ENCODE peak calls at places on chromosomes 3 and 15, in six cellular contexts. W is GM23338, P is neural progenitor cell, N is GM23248, C is hepatocyte, J is SK-N-SH. U is an unnamed sample.

GRCh38 chr3:108221403-108221802 is 821 bp downstream of the IFT57 start:
- DNase-seq in W (no peak), J (no peak), P (peak), N (peak), C (no peak), U (no peak)

GRCh38 chr3:17985658-17986392 is 243.4 kb upstream of the TBC1D5 start:
- DNase-seq in J (no peak), N (no peak), W (no peak), C (no peak), P (no peak), U (no peak)

GRCh38 chr3:102790742-102791141 is 355.9 kb downstream of the ZPLD1 start:
- DNase-seq in W (no peak), J (no peak), P (no peak), N (peak), C (no peak), U (no peak)

GRCh38 chr3:160129459-160130061 is 95.7 kb upstream of the C3orf80 start:
- DNase-seq in C (no peak), P (no peak), W (no peak), J (no peak), N (peak), U (no peak)

GRCh38 chr3:124260206-124260915 is 268.4 kb upstream of the ROPN1 start:
- DNase-seq in J (no peak), N (peak), W (no peak), P (no peak), C (no peak), U (no peak)

GRCh38 chr3:194672876-194673275 is 885 bp upstream of the LSG1 start:
- DNase-seq in C (no peak), J (no peak), N (peak), W (no peak), P (peak), U (no peak)

GRCh38 chr3:97882975-97883598 is 61.3 kb downstream of the CRYBG3 start:
- DNase-seq in J (no peak), W (no peak), N (peak), C (peak), P (no peak), U (no peak)

GRCh38 chr15:99433757-99434211 is 132.0 kb upstream of the MEF2A start:
- DNase-seq in P (no peak), W (no peak), N (no peak), J (no peak), C (no peak), U (no peak)

GRCh38 chr3:134449951-134450350 is 35.8 kb downstream of the ANAPC13 start:
- DNase-seq in N (no peak), C (no peak), J (no peak), P (no peak), W (no peak), U (no peak)

GRCh38 chr15:29233566-29233965 is 36.1 kb downstream of the NSMCE3 start:
- DNase-seq in P (no peak), J (no peak), N (peak), C (no peak), W (no peak), U (no peak)

GRCh38 chr15:84961114-84961452 is 20.6 kb upstream of the PDE8A start:
- DNase-seq in N (peak), W (peak), J (no peak), P (no peak), C (peak), U (no peak)

GRCh38 chr15:77457619-77458265 is 37.1 kb downstream of the HMG20A start:
- DNase-seq in P (no peak), J (no peak), C (no peak), W (no peak), N (peak), U (no peak)

GRCh38 chr3:72152551-72153476 is 367.9 kb upstream of the PROK2 start:
- DNase-seq in W (no peak), J (peak), N (peak), C (peak), P (no peak), U (peak)

GRCh38 chr15:71424765-71425164 is 309.5 kb downstream of the THSD4 start:
- DNase-seq in P (no peak), W (no peak), J (no peak), N (no peak), C (no peak), U (no peak)

GRCh38 chr3:103083848-103084631 is 649.2 kb downstream of the ZPLD1 start:
- DNase-seq in N (no peak), P (no peak), C (no peak), W (no peak), J (no peak), U (no peak)

GRCh38 chr15:22861151-22861550 is 22.7 kb downstream of the NIPA2 start:
- DNase-seq in J (no peak), N (no peak), W (no peak), C (no peak), P (no peak), U (no peak)

GRCh38 chr15:85582076-85582718 is 201.8 kb downstream of the AKAP13 start:
- DNase-seq in N (peak), W (no peak), J (no peak), P (no peak), C (no peak), U (no peak)

GRCh38 chr3:13709706-13710105 is 160.8 kb downstream of the FBLN2 start:
- DNase-seq in J (no peak), P (no peak), W (no peak), C (no peak), N (no peak), U (no peak)

GRCh38 chr15:97866994-97867393 is 93.5 kb upstream of the ARRDC4 start:
- DNase-seq in P (no peak), J (no peak), C (no peak), N (no peak), W (no peak), U (no peak)

GRCh38 chr15:76310470-76311070 is 699 bp downstream of the ETFA start:
- DNase-seq in N (peak), W (no peak), J (no peak), P (peak), C (peak), U (no peak)

GRCh38 chr3:71444028-71444860 is 139.3 kb downstream of the FOXP1 start:
- DNase-seq in W (no peak), N (peak), C (no peak), J (peak), P (no peak), U (no peak)

GRCh38 chr15:70767668-70768067 is 4.3 kb upstream of the UACA start:
- DNase-seq in C (no peak), P (no peak), W (no peak), J (no peak), N (no peak), U (no peak)

GRCh38 chr3:129596194-129597086 is 10.0 kb downstream of the PLXND1 start:
- DNase-seq in C (peak), N (peak), P (peak), W (peak), J (peak), U (no peak)

GRCh38 chr3:59001675-59002074 is 48.1 kb downstream of the CFAP20DC start:
- DNase-seq in J (no peak), C (no peak), P (no peak), W (no peak), N (no peak), U (no peak)

GRCh38 chr3:89368846-89369245 is 261.4 kb downstream of the EPHA3 start:
- DNase-seq in N (peak), W (no peak), C (no peak), P (no peak), J (no peak), U (no peak)

GRCh38 chr3:126544596-126545281 is 14.0 kb downstream of the C3orf22 start:
- DNase-seq in N (no peak), J (peak), C (no peak), P (no peak), W (no peak), U (no peak)

GRCh38 chr3:194119831-194120230 is 16.1 kb upstream of the HES1 start:
- DNase-seq in W (no peak), J (no peak), C (no peak), P (no peak), N (no peak), U (no peak)

GRCh38 chr15:61080209-61081027 is 148.7 kb downstream of the RORA start:
- DNase-seq in P (no peak), W (no peak), N (no peak), J (no peak), C (no peak), U (no peak)

GRCh38 chr15:68821898-68822380 is 1.2 kb upstream of the ANP32A start:
- DNase-seq in C (no peak), P (peak), N (peak), W (peak), J (no peak), U (no peak)

GRCh38 chr3:51390186-51390585 is 899 bp upstream of the RBM15B start:
- DNase-seq in C (no peak), W (no peak), J (no peak), N (no peak), P (no peak), U (no peak)

GRCh38 chr3:101671014-101671413 is 5.9 kb downstream of the ZBTB11 start:
- DNase-seq in P (no peak), C (no peak), J (no peak), N (no peak), W (no peak), U (no peak)

GRCh38 chr3:123104550-123104949 is 37.7 kb downstream of the PDIA5 start:
- DNase-seq in W (no peak), N (peak), C (peak), P (no peak), J (peak), U (no peak)

GRCh38 chr15:64144565-64145281 is 6.8 kb upstream of the SNX22 start:
- DNase-seq in N (no peak), W (no peak), J (no peak), P (no peak), C (no peak), U (no peak)

GRCh38 chr15:41561104-41561776 is 2.2 kb downstream of the TYRO3 start:
- DNase-seq in P (peak), W (no peak), N (no peak), C (no peak), J (no peak), U (no peak)

GRCh38 chr3:169613895-169614294 is 49.6 kb downstream of the MECOM start:
- DNase-seq in C (no peak), J (no peak), W (no peak), N (no peak), P (no peak), U (no peak)

GRCh38 chr3:46466871-46467403 is 2.2 kb upstream of the LTF start:
- DNase-seq in C (no peak), W (no peak), N (no peak), P (no peak), J (no peak), U (no peak)
- TF ChIP-seq EZH2phosphoT487 in C (no peak), W (no peak), N (no peak), P (no peak), J (no peak), U (no peak)

GRCh38 chr15:42784705-42785104 is 47.8 kb upstream of the CDAN1 start:
- DNase-seq in N (no peak), P (peak), C (no peak), W (peak), J (no peak), U (no peak)

GRCh38 chr15:42786978-42787377 is 50.0 kb upstream of the CDAN1 start:
- DNase-seq in N (no peak), C (no peak), P (no peak), W (no peak), J (no peak), U (no peak)

GRCh38 chr15:42788725-42789124 is 51.8 kb upstream of the CDAN1 start:
- DNase-seq in N (no peak), J (no peak), C (no peak), P (no peak), W (no peak), U (no peak)

GRCh38 chr15:42785569-42785968 is 48.6 kb upstream of the CDAN1 start:
- DNase-seq in P (no peak), W (no peak), J (no peak), C (no peak), N (no peak), U (no peak)
- TF ChIP-seq EZH2phosphoT487 in P (no peak), W (no peak), J (no peak), C (no peak), N (no peak), U (no peak)

GRCh38 chr3:150970665-150971327 is 1.7 kb downstream of the CLRN1 start:
- DNase-seq in N (peak), P (no peak), W (no peak), C (no peak), J (no peak), U (peak)
- TF ChIP-seq EZH2phosphoT487 in N (no peak), P (no peak), W (no peak), C (no peak), J (no peak), U (no peak)

GRCh38 chr3:39108309-39108708 is 829 bp downstream of the TTC21A start:
- DNase-seq in C (no peak), N (no peak), P (no peak), J (no peak), W (no peak), U (no peak)
- TF ChIP-seq EZH2phosphoT487 in C (no peak), N (no peak), P (no peak), J (no peak), W (no peak), U (no peak)